ENCODE peak calls at places on chromosomes 2 and 18, in five cellular contexts. One of them, this sample, is unnamed. For H3K27me3, the result is how much of the 10 kb centered on the place peaks cover.

GRCh38 chr2:157363612-157364101 is 38.0 kb upstream of the ERMN start:
- DNase-seq in colonic mucosa: no peak
- DNase-seq in PC-3: no peak
- DNase-seq in IMR-90: no peak
- DNase-seq in neuronal stem cell: no peak
- DNase-seq in this sample: no peak

GRCh38 chr18:76643199-76643598 is 148.2 kb upstream of the ZNF516 start:
- DNase-seq in colonic mucosa: no peak
- DNase-seq in PC-3: no peak
- DNase-seq in IMR-90: no peak
- DNase-seq in neuronal stem cell: no peak
- DNase-seq in this sample: no peak

GRCh38 chr2:229153307-229153706 is 117.8 kb downstream of the PID1 start:
- DNase-seq in colonic mucosa: peak
- DNase-seq in PC-3: no peak
- DNase-seq in IMR-90: no peak
- DNase-seq in neuronal stem cell: no peak
- DNase-seq in this sample: no peak

GRCh38 chr2:96869824-96870630 is at the start of gene SEMA4C:
- DNase-seq in colonic mucosa: peak
- DNase-seq in PC-3: no peak
- DNase-seq in IMR-90: no peak
- DNase-seq in neuronal stem cell: no peak
- DNase-seq in this sample: no peak

GRCh38 chr2:72325592-72326422 is 178.1 kb upstream of the CYP26B1 start:
- DNase-seq in colonic mucosa: peak
- DNase-seq in PC-3: peak
- DNase-seq in IMR-90: peak
- DNase-seq in neuronal stem cell: peak
- DNase-seq in this sample: peak

GRCh38 chr2:162344617-162344950 is 652 bp downstream of the GCA start:
- DNase-seq in colonic mucosa: no peak
- DNase-seq in PC-3: peak
- DNase-seq in IMR-90: no peak
- DNase-seq in neuronal stem cell: no peak
- DNase-seq in this sample: no peak

GRCh38 chr18:8735274-8735673 is 29.9 kb downstream of the MTCL1 start:
- DNase-seq in colonic mucosa: no peak
- DNase-seq in PC-3: no peak
- DNase-seq in IMR-90: no peak
- DNase-seq in neuronal stem cell: no peak
- DNase-seq in this sample: no peak

GRCh38 chr2:145800201-145801091 is 1280.5 kb upstream of the ZEB2 start:
- DNase-seq in colonic mucosa: no peak
- DNase-seq in PC-3: peak
- DNase-seq in IMR-90: no peak
- DNase-seq in neuronal stem cell: no peak
- DNase-seq in this sample: no peak

GRCh38 chr2:132037527-132038178 is 124.1 kb downstream of the ANKRD30BL start:
- DNase-seq in colonic mucosa: no peak
- DNase-seq in PC-3: no peak
- DNase-seq in IMR-90: no peak
- DNase-seq in neuronal stem cell: peak
- DNase-seq in this sample: peak

DNA sequence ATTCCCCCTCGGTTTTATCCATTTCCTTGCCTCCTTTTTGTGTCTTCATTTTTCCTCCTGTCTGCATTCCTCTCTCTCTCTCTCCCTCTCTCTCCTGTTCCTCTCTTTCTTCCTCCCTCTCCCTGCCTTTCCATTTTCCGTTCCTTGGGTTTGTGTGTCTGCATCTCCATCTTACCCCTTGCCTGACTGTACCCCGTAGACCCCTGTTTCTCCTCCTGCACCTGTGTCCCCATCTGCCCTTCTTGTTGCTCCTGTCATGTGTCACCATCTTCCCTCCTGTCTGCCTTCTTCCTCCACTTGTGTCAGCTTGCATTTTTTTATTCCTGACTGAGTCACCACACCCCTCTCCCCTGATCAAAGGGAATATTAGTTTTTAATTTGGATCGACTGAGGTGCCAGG is 1.8 kb downstream of the CDK5R2 start:
- DNase-seq in colonic mucosa: no peak
- DNase-seq in PC-3: no peak
- DNase-seq in IMR-90: no peak
- DNase-seq in neuronal stem cell: no peak
- DNase-seq in this sample: no peak
- H3K27me3 ChIP-seq in colonic mucosa: half or more
- H3K27me3 ChIP-seq in PC-3: under half
- H3K27me3 ChIP-seq in IMR-90: half or more
- H3K27me3 ChIP-seq in neuronal stem cell: half or more
- H3K27me3 ChIP-seq in this sample: half or more

DNA sequence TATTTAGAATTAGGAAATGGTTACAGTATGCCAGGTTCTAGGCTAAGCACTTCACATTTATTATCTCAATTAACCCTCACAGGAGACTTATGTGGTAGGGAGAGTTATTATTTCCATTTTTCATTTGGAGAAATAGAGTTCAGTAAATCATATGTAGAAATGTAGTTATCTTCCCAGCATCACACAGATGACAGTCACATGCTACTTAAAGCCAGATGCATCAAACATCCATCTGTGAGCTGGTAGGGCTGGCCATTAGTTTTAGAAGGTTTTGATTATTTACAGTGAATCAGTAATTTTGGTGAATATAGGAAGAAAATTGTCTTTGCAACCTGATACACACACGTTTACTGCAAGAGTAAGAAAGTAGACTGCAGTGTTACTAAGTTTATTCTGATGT is 97.9 kb downstream of the RIT2 start:
- DNase-seq in colonic mucosa: no peak
- DNase-seq in PC-3: no peak
- DNase-seq in IMR-90: no peak
- DNase-seq in neuronal stem cell: no peak
- DNase-seq in this sample: no peak
- H3K9ac ChIP-seq in colonic mucosa: no peak
- H3K9ac ChIP-seq in PC-3: no peak
- H3K9ac ChIP-seq in IMR-90: no peak
- H3K9ac ChIP-seq in neuronal stem cell: no peak
- H3K9ac ChIP-seq in this sample: no peak

GRCh38 chr2:238167344-238167715 is 8.6 kb downstream of the ERFE start:
- DNase-seq in colonic mucosa: no peak
- DNase-seq in PC-3: no peak
- DNase-seq in IMR-90: no peak
- DNase-seq in neuronal stem cell: no peak
- DNase-seq in this sample: no peak

GRCh38 chr2:238164906-238165287 is 6.1 kb downstream of the ERFE start:
- DNase-seq in colonic mucosa: no peak
- DNase-seq in PC-3: no peak
- DNase-seq in IMR-90: no peak
- DNase-seq in neuronal stem cell: no peak
- DNase-seq in this sample: no peak

GRCh38 chr2:238163494-238164198 is 4.9 kb downstream of the ERFE start:
- DNase-seq in colonic mucosa: no peak
- DNase-seq in PC-3: no peak
- DNase-seq in IMR-90: no peak
- DNase-seq in neuronal stem cell: no peak
- DNase-seq in this sample: no peak

GRCh38 chr2:238166391-238167343 is 7.9 kb downstream of the ERFE start:
- DNase-seq in colonic mucosa: no peak
- DNase-seq in PC-3: no peak
- DNase-seq in IMR-90: no peak
- DNase-seq in neuronal stem cell: no peak
- DNase-seq in this sample: no peak

GRCh38 chr2:238165288-238165921 is 6.6 kb downstream of the ERFE start:
- DNase-seq in colonic mucosa: no peak
- DNase-seq in PC-3: no peak
- DNase-seq in IMR-90: no peak
- DNase-seq in neuronal stem cell: no peak
- DNase-seq in this sample: no peak
- H3K27me3 ChIP-seq in colonic mucosa: under half
- H3K27me3 ChIP-seq in PC-3: under half
- H3K27me3 ChIP-seq in IMR-90: under half
- H3K27me3 ChIP-seq in neuronal stem cell: under half
- H3K27me3 ChIP-seq in this sample: under half

DNA sequence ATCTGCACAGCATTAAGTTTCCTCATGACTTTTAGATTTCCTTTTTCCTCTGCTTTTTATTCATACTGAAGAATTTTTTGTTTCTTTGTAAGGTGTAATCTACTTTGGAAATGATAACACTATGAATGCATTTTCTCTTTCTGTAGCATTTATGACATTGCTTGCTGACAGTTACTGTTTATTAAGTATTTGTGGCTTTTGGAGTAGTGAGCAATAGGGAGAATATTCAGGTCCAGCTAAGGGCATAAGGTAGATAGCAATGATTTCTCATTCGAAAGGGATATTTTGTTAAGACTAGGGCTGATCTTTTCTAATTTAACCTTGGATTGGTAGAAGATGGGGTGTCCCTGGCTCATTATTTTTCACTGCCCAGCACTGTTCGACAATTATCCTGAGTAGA is 80.3 kb downstream of the XRCC5 start:
- DNase-seq in colonic mucosa: no peak
- DNase-seq in PC-3: no peak
- DNase-seq in IMR-90: peak
- DNase-seq in neuronal stem cell: no peak
- DNase-seq in this sample: no peak
- H3K9ac ChIP-seq in colonic mucosa: no peak
- H3K9ac ChIP-seq in PC-3: no peak
- H3K9ac ChIP-seq in IMR-90: no peak
- H3K9ac ChIP-seq in neuronal stem cell: no peak
- H3K9ac ChIP-seq in this sample: no peak

DNA sequence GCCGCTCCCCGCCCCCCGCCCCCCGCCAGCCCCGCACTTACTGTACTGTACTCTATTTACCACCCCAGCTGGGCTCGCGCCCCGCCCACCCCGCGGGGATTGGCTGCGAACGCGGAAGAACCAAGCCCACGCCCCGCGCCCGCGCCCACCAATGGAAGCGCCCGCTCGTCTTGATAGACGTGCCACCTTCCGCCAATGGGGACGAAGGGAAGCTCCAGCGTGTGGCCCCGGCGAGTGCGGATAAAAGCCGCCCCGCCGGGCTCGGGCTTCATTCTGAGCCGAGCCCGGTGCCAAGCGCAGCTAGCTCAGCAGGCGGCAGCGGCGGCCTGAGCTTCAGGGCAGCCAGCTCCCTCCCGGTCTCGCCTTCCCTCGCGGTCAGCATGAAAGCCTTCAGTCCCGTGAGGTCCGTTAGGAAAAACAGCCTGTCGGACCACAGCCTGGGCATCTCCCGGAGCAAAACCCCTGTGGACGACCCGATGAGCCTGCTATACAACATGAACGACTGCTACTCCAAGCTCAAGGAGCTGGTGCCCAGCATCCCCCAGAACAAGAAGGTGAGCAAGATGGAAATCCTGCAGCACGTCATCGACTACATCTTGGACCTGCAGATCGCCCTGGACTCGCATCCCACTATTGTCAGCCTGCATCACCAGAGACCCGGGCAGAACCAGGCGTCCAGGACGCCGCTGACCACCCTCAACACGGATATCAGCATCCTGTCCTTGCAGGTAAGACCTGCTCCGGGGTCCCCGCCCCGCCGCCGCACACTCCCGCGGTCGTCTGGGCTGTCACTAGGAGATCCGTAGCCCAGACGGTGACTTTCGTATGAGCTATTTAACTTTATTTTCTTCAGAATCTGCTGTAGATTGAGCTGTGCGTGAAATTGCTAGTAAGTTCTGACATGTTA is at the start of gene ID2:
- DNase-seq in colonic mucosa: peak
- DNase-seq in PC-3: peak
- DNase-seq in IMR-90: peak
- DNase-seq in neuronal stem cell: peak
- DNase-seq in this sample: peak
- H3K27me3 ChIP-seq in colonic mucosa: under half
- H3K27me3 ChIP-seq in PC-3: under half
- H3K27me3 ChIP-seq in IMR-90: under half
- H3K27me3 ChIP-seq in neuronal stem cell: under half
- H3K27me3 ChIP-seq in this sample: under half

DNA sequence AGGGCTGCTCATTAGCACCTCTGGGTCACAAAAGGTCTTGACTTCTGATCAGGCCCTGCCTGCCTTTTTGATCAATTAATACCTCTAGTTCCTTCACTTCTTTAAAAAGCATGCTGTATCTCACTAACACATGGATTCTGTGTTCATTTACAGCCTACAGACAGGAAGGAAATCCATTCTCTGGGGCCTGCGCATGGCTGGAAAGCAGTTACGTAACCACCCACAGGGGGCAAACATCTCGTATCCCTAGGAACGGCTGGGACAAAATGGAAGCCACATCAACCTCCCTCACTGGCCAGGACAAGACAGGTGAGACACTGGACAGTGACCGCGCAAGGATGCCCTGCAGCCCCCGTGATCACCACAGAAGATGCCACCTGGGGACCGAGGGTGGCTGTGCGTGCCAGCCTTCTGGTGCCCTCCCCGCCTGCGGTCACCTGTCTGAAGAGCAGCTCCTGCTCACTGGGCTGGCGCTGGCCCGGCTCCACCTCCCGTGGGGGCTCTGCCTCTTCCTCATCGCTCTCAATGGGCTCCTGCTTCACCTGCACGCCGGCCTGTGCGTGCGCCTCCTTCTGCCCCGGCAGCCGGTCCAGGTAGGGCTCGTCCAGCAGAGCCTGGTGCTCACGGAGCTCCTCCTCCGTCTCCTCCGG is 266.9 kb downstream of the TWIST2 start:
- DNase-seq in colonic mucosa: no peak
- DNase-seq in PC-3: no peak
- DNase-seq in IMR-90: no peak
- DNase-seq in neuronal stem cell: no peak
- DNase-seq in this sample: no peak
- H3K9ac ChIP-seq in colonic mucosa: no peak
- H3K9ac ChIP-seq in PC-3: no peak
- H3K9ac ChIP-seq in IMR-90: no peak
- H3K9ac ChIP-seq in neuronal stem cell: no peak
- H3K9ac ChIP-seq in this sample: no peak

GRCh38 chr2:8663997-8664396 is 17.9 kb upstream of the ID2 start:
- DNase-seq in colonic mucosa: no peak
- DNase-seq in PC-3: no peak
- DNase-seq in IMR-90: no peak
- DNase-seq in neuronal stem cell: no peak
- DNase-seq in this sample: no peak

GRCh38 chr2:8667896-8668512 is 13.9 kb upstream of the ID2 start:
- DNase-seq in colonic mucosa: no peak
- DNase-seq in PC-3: no peak
- DNase-seq in IMR-90: no peak
- DNase-seq in neuronal stem cell: no peak
- DNase-seq in this sample: no peak

GRCh38 chr2:8669157-8669852 is 12.6 kb upstream of the ID2 start:
- DNase-seq in colonic mucosa: no peak
- DNase-seq in PC-3: no peak
- DNase-seq in IMR-90: peak
- DNase-seq in neuronal stem cell: no peak
- DNase-seq in this sample: no peak

GRCh38 chr2:8670580-8670979 is 11.3 kb upstream of the ID2 start:
- DNase-seq in colonic mucosa: no peak
- DNase-seq in PC-3: no peak
- DNase-seq in IMR-90: no peak
- DNase-seq in neuronal stem cell: no peak
- DNase-seq in this sample: no peak

GRCh38 chr2:8666581-8666980 is 15.3 kb upstream of the ID2 start:
- DNase-seq in colonic mucosa: no peak
- DNase-seq in PC-3: no peak
- DNase-seq in IMR-90: no peak
- DNase-seq in neuronal stem cell: no peak
- DNase-seq in this sample: no peak
- H3K27me3 ChIP-seq in colonic mucosa: under half
- H3K27me3 ChIP-seq in PC-3: under half
- H3K27me3 ChIP-seq in IMR-90: under half
- H3K27me3 ChIP-seq in neuronal stem cell: under half
- H3K27me3 ChIP-seq in this sample: under half

This sample was measured in NT2/D1.